ENCODE peak calls at places on chromosomes 5 and 9, in six cellular contexts. One of them, this sample, is unnamed.

GRCh38 chr5:96601200-96601599 is 61.0 kb upstream of the CAST start:
- DNase-seq in IMR-90: no peak
- DNase-seq in left ventricle myocardium inferior: no peak
- DNase-seq in astrocyte of the spinal cord: no peak
- DNase-seq in CD8-positive, alpha-beta T cell: no peak
- DNase-seq in upper lobe of left lung: no peak
- DNase-seq in this sample: no peak

GRCh38 chr5:176474476-176474875 is 26.3 kb downstream of the FAF2 start:
- DNase-seq in upper lobe of left lung: no peak
- DNase-seq in CD8-positive, alpha-beta T cell: no peak
- DNase-seq in astrocyte of the spinal cord: no peak
- DNase-seq in left ventricle myocardium inferior: no peak
- DNase-seq in IMR-90: peak
- DNase-seq in this sample: no peak

GRCh38 chr5:16909464-16909863 is 26.6 kb downstream of the MYO10 start:
- DNase-seq in upper lobe of left lung: no peak
- DNase-seq in IMR-90: peak
- DNase-seq in CD8-positive, alpha-beta T cell: no peak
- DNase-seq in astrocyte of the spinal cord: peak
- DNase-seq in left ventricle myocardium inferior: no peak
- DNase-seq in this sample: no peak

GRCh38 chr5:139178582-139178917 is 19.6 kb downstream of the SIL1 start:
- DNase-seq in CD8-positive, alpha-beta T cell: no peak
- DNase-seq in left ventricle myocardium inferior: no peak
- DNase-seq in upper lobe of left lung: no peak
- DNase-seq in astrocyte of the spinal cord: no peak
- DNase-seq in IMR-90: no peak
- DNase-seq in this sample: no peak

GRCh38 chr9:20032413-20033006 is 243.7 kb upstream of the SLC24A2 start:
- DNase-seq in IMR-90: no peak
- DNase-seq in left ventricle myocardium inferior: no peak
- DNase-seq in upper lobe of left lung: no peak
- DNase-seq in astrocyte of the spinal cord: no peak
- DNase-seq in CD8-positive, alpha-beta T cell: no peak
- DNase-seq in this sample: no peak

GRCh38 chr5:75466317-75466716 is 45.1 kb downstream of the CERT1 start:
- DNase-seq in astrocyte of the spinal cord: no peak
- DNase-seq in upper lobe of left lung: no peak
- DNase-seq in IMR-90: no peak
- DNase-seq in CD8-positive, alpha-beta T cell: no peak
- DNase-seq in left ventricle myocardium inferior: no peak
- DNase-seq in this sample: no peak

GRCh38 chr9:133122935-133123611 is 2.0 kb upstream of the RALGDS start:
- DNase-seq in CD8-positive, alpha-beta T cell: no peak
- DNase-seq in left ventricle myocardium inferior: peak
- DNase-seq in upper lobe of left lung: no peak
- DNase-seq in IMR-90: peak
- DNase-seq in astrocyte of the spinal cord: no peak
- DNase-seq in this sample: no peak

GRCh38 chr5:67770431-67771025 is 445.0 kb upstream of the PIK3R1 start:
- DNase-seq in upper lobe of left lung: no peak
- DNase-seq in astrocyte of the spinal cord: no peak
- DNase-seq in CD8-positive, alpha-beta T cell: no peak
- DNase-seq in IMR-90: no peak
- DNase-seq in left ventricle myocardium inferior: no peak
- DNase-seq in this sample: no peak

GRCh38 chr9:28155067-28155466 is 581.8 kb upstream of the C9orf72 start:
- DNase-seq in CD8-positive, alpha-beta T cell: no peak
- DNase-seq in IMR-90: no peak
- DNase-seq in upper lobe of left lung: no peak
- DNase-seq in astrocyte of the spinal cord: peak
- DNase-seq in left ventricle myocardium inferior: no peak
- DNase-seq in this sample: no peak

GRCh38 chr9:99000480-99001395 is 57.0 kb downstream of the COL15A1 start:
- DNase-seq in astrocyte of the spinal cord: peak
- DNase-seq in IMR-90: peak
- DNase-seq in left ventricle myocardium inferior: peak
- DNase-seq in upper lobe of left lung: peak
- DNase-seq in CD8-positive, alpha-beta T cell: peak
- DNase-seq in this sample: no peak

GRCh38 chr5:38751103-38751502 is 94.7 kb upstream of the OSMR start:
- DNase-seq in upper lobe of left lung: no peak
- DNase-seq in CD8-positive, alpha-beta T cell: no peak
- DNase-seq in left ventricle myocardium inferior: no peak
- DNase-seq in astrocyte of the spinal cord: no peak
- DNase-seq in IMR-90: no peak
- DNase-seq in this sample: no peak

GRCh38 chr5:135442387-135443256 is 4.5 kb downstream of the DCANP1 start:
- DNase-seq in IMR-90: no peak
- DNase-seq in upper lobe of left lung: no peak
- DNase-seq in left ventricle myocardium inferior: no peak
- DNase-seq in astrocyte of the spinal cord: no peak
- DNase-seq in CD8-positive, alpha-beta T cell: no peak
- DNase-seq in this sample: no peak

GRCh38 chr9:33329117-33329563 is 38.8 kb downstream of the NFX1 start:
- DNase-seq in IMR-90: peak
- DNase-seq in left ventricle myocardium inferior: no peak
- DNase-seq in astrocyte of the spinal cord: peak
- DNase-seq in CD8-positive, alpha-beta T cell: no peak
- DNase-seq in upper lobe of left lung: no peak
- DNase-seq in this sample: no peak

GRCh38 chr9:100019541-100019940 is 79.3 kb downstream of the ERP44 start:
- DNase-seq in astrocyte of the spinal cord: no peak
- DNase-seq in CD8-positive, alpha-beta T cell: no peak
- DNase-seq in left ventricle myocardium inferior: no peak
- DNase-seq in IMR-90: no peak
- DNase-seq in upper lobe of left lung: no peak
- DNase-seq in this sample: no peak

GRCh38 chr5:1648806-1649205 is 125.0 kb upstream of the LPCAT1 start:
- DNase-seq in left ventricle myocardium inferior: no peak
- DNase-seq in astrocyte of the spinal cord: peak
- DNase-seq in CD8-positive, alpha-beta T cell: no peak
- DNase-seq in upper lobe of left lung: no peak
- DNase-seq in IMR-90: no peak
- DNase-seq in this sample: no peak

GRCh38 chr9:113011911-113012381 is at the start of gene ZNF883:
- DNase-seq in upper lobe of left lung: peak
- DNase-seq in left ventricle myocardium inferior: peak
- DNase-seq in CD8-positive, alpha-beta T cell: peak
- DNase-seq in astrocyte of the spinal cord: peak
- DNase-seq in IMR-90: peak
- DNase-seq in this sample: no peak

GRCh38 chr5:123754167-123754840 is 242.3 kb downstream of the CSNK1G3 start:
- DNase-seq in CD8-positive, alpha-beta T cell: no peak
- DNase-seq in left ventricle myocardium inferior: no peak
- DNase-seq in upper lobe of left lung: no peak
- DNase-seq in astrocyte of the spinal cord: peak
- DNase-seq in IMR-90: peak
- DNase-seq in this sample: no peak

GRCh38 chr5:83000448-83000847 is 76.7 kb downstream of the TMEM167A start:
- DNase-seq in astrocyte of the spinal cord: peak
- DNase-seq in upper lobe of left lung: no peak
- DNase-seq in CD8-positive, alpha-beta T cell: no peak
- DNase-seq in left ventricle myocardium inferior: no peak
- DNase-seq in IMR-90: peak
- DNase-seq in this sample: no peak

GRCh38 chr5:2904399-2904798 is 152.9 kb upstream of the IRX2 start:
- DNase-seq in left ventricle myocardium inferior: no peak
- DNase-seq in astrocyte of the spinal cord: no peak
- DNase-seq in IMR-90: no peak
- DNase-seq in upper lobe of left lung: no peak
- DNase-seq in CD8-positive, alpha-beta T cell: no peak
- DNase-seq in this sample: no peak

GRCh38 chr5:21654-22233 is 70.2 kb upstream of the PLEKHG4B start:
- DNase-seq in CD8-positive, alpha-beta T cell: no peak
- DNase-seq in upper lobe of left lung: no peak
- DNase-seq in left ventricle myocardium inferior: no peak
- DNase-seq in astrocyte of the spinal cord: peak
- DNase-seq in IMR-90: peak
- DNase-seq in this sample: no peak

GRCh38 chr5:111830333-111830732 is 73.3 kb upstream of the NREP start:
- DNase-seq in upper lobe of left lung: no peak
- DNase-seq in astrocyte of the spinal cord: peak
- DNase-seq in left ventricle myocardium inferior: no peak
- DNase-seq in CD8-positive, alpha-beta T cell: no peak
- DNase-seq in IMR-90: peak
- DNase-seq in this sample: no peak

DNA sequence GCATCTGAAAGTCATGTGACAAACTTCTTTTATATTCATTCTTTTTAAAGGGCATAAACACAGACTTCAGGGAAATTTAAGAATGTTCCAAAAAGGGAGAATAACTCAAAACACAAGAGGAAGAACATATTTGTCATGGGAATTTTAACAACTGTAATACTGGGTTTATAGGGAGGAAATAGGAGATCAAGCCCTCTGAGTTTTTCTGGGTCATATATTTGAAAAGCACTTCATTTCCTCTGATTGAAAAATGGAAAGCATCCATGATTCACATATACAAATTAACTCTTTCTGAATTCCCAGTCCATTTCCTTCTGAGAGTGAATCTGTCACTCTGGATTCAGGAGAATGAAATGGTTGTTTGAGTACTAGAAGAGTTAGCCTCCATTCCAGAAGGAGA is 26.8 kb downstream of the LURAP1L start:
- DNase-seq in left ventricle myocardium inferior: no peak
- DNase-seq in astrocyte of the spinal cord: no peak
- DNase-seq in upper lobe of left lung: no peak
- DNase-seq in CD8-positive, alpha-beta T cell: no peak
- DNase-seq in IMR-90: no peak
- DNase-seq in this sample: no peak
- TF ChIP-seq CTCF in left ventricle myocardium inferior: no peak
- TF ChIP-seq CTCF in astrocyte of the spinal cord: no peak
- TF ChIP-seq CTCF in upper lobe of left lung: no peak
- TF ChIP-seq CTCF in CD8-positive, alpha-beta T cell: no peak
- TF ChIP-seq CTCF in IMR-90: no peak
- TF ChIP-seq CTCF in this sample: no peak

GRCh38 chr9:93532121-93532520 is 44.3 kb upstream of the PHF2 start:
- DNase-seq in IMR-90: no peak
- DNase-seq in upper lobe of left lung: no peak
- DNase-seq in astrocyte of the spinal cord: peak
- DNase-seq in left ventricle myocardium inferior: no peak
- DNase-seq in CD8-positive, alpha-beta T cell: no peak
- DNase-seq in this sample: no peak

GRCh38 chr9:93536167-93536566 is 40.2 kb upstream of the PHF2 start:
- DNase-seq in astrocyte of the spinal cord: no peak
- DNase-seq in CD8-positive, alpha-beta T cell: no peak
- DNase-seq in left ventricle myocardium inferior: no peak
- DNase-seq in IMR-90: no peak
- DNase-seq in upper lobe of left lung: no peak
- DNase-seq in this sample: no peak

GRCh38 chr9:93533863-93534262 is 42.5 kb upstream of the PHF2 start:
- DNase-seq in CD8-positive, alpha-beta T cell: no peak
- DNase-seq in astrocyte of the spinal cord: no peak
- DNase-seq in upper lobe of left lung: no peak
- DNase-seq in left ventricle myocardium inferior: no peak
- DNase-seq in IMR-90: no peak
- DNase-seq in this sample: no peak

GRCh38 chr9:93536874-93537273 is 39.5 kb upstream of the PHF2 start:
- DNase-seq in astrocyte of the spinal cord: no peak
- DNase-seq in left ventricle myocardium inferior: no peak
- DNase-seq in IMR-90: no peak
- DNase-seq in CD8-positive, alpha-beta T cell: no peak
- DNase-seq in upper lobe of left lung: no peak
- DNase-seq in this sample: no peak

DNA sequence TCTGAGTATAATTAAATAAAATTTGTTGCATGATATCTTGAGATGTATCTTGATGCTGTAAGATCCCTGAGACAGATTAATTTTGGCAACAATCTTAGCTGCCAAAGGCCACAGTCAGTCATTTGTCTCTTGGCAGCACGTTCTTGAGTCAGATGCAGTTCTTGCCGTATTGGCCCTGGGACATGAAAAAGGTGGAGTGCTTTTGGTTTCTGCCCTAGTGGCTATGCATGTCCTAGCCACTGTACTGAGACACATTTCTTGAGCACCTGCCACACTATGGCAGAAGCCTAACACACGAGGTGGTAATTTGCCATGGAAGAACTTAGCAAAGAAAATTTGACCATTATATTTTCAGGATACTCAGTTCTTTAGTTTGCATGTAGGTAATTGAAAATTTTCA is 45.0 kb upstream of the PHF2 start:
- DNase-seq in left ventricle myocardium inferior: no peak
- DNase-seq in astrocyte of the spinal cord: no peak
- DNase-seq in IMR-90: peak
- DNase-seq in CD8-positive, alpha-beta T cell: no peak
- DNase-seq in upper lobe of left lung: no peak
- DNase-seq in this sample: no peak
- TF ChIP-seq CTCF in left ventricle myocardium inferior: peak
- TF ChIP-seq CTCF in astrocyte of the spinal cord: peak
- TF ChIP-seq CTCF in IMR-90: no peak
- TF ChIP-seq CTCF in CD8-positive, alpha-beta T cell: no peak
- TF ChIP-seq CTCF in upper lobe of left lung: peak
- TF ChIP-seq CTCF in this sample: no peak

GRCh38 chr5:126497506-126497905 is 74.3 kb downstream of the GRAMD2B start:
- DNase-seq in astrocyte of the spinal cord: no peak
- DNase-seq in upper lobe of left lung: no peak
- DNase-seq in IMR-90: no peak
- DNase-seq in left ventricle myocardium inferior: no peak
- DNase-seq in CD8-positive, alpha-beta T cell: no peak
- DNase-seq in this sample: no peak

GRCh38 chr5:126494393-126494792 is 71.2 kb downstream of the GRAMD2B start:
- DNase-seq in upper lobe of left lung: no peak
- DNase-seq in IMR-90: no peak
- DNase-seq in left ventricle myocardium inferior: no peak
- DNase-seq in astrocyte of the spinal cord: no peak
- DNase-seq in CD8-positive, alpha-beta T cell: no peak
- DNase-seq in this sample: no peak

GRCh38 chr5:126488362-126489065 is 65.3 kb downstream of the GRAMD2B start:
- DNase-seq in left ventricle myocardium inferior: no peak
- DNase-seq in IMR-90: no peak
- DNase-seq in CD8-positive, alpha-beta T cell: no peak
- DNase-seq in upper lobe of left lung: no peak
- DNase-seq in astrocyte of the spinal cord: no peak
- DNase-seq in this sample: no peak

GRCh38 chr5:126490167-126490937 is 67.1 kb downstream of the GRAMD2B start:
- DNase-seq in upper lobe of left lung: no peak
- DNase-seq in CD8-positive, alpha-beta T cell: no peak
- DNase-seq in left ventricle myocardium inferior: no peak
- DNase-seq in IMR-90: no peak
- DNase-seq in astrocyte of the spinal cord: peak
- DNase-seq in this sample: no peak

DNA sequence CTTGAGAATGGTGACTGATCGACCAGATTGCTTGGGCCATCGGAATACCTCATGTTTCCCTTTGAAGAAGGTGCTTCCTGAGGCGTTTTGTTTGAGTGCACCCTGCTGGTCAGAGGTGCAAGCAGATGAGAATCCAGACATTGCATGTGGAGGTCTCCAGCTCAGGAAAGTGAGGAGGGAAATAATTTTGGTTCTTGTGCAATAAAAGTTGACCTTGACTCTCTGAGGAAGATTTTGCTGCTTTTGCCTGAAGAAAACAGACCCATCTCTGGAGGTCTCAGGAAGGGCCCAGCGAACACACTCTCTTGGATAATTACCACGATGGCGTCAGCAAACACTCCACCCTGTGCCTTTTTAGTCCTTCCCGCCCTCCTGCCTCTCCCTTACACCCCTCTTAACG is 69.7 kb downstream of the GRAMD2B start:
- DNase-seq in astrocyte of the spinal cord: no peak
- DNase-seq in upper lobe of left lung: no peak
- DNase-seq in CD8-positive, alpha-beta T cell: no peak
- DNase-seq in left ventricle myocardium inferior: no peak
- DNase-seq in IMR-90: peak
- DNase-seq in this sample: no peak
- TF ChIP-seq CTCF in astrocyte of the spinal cord: peak
- TF ChIP-seq CTCF in upper lobe of left lung: no peak
- TF ChIP-seq CTCF in CD8-positive, alpha-beta T cell: no peak
- TF ChIP-seq CTCF in left ventricle myocardium inferior: peak
- TF ChIP-seq CTCF in IMR-90: peak
- TF ChIP-seq CTCF in this sample: no peak

GRCh38 chr9:87016681-87017080 is 69.4 kb upstream of the GAS1 start:
- DNase-seq in IMR-90: no peak
- DNase-seq in upper lobe of left lung: no peak
- DNase-seq in astrocyte of the spinal cord: no peak
- DNase-seq in CD8-positive, alpha-beta T cell: no peak
- DNase-seq in left ventricle myocardium inferior: no peak
- DNase-seq in this sample: no peak
- TF ChIP-seq CTCF in IMR-90: no peak
- TF ChIP-seq CTCF in upper lobe of left lung: no peak
- TF ChIP-seq CTCF in astrocyte of the spinal cord: no peak
- TF ChIP-seq CTCF in CD8-positive, alpha-beta T cell: no peak
- TF ChIP-seq CTCF in left ventricle myocardium inferior: no peak
- TF ChIP-seq CTCF in this sample: no peak